ENCODE peak calls at places on chromosomes 16 and 17, in seven cellular contexts. Q is IMR-90, W is Peyer's patch, Z is left lung, J is psoas muscle, A is cardiac muscle cell, V is K562. F is an unnamed sample. For H3K4me1, the result is how much of the 10 kb centered on the place peaks cover.

GRCh38 chr17:64045176-64045575 is 24.7 kb upstream of the ICAM2 start:
- DNase-seq in Q (no peak), W (no peak), Z (no peak), J (no peak), A (no peak), V (no peak), F (no peak)

GRCh38 chr17:77475012-77475976 is 334.5 kb downstream of the SEC14L1 start:
- DNase-seq in Q (peak), W (peak), Z (peak), J (no peak), A (no peak), V (no peak), F (no peak)

GRCh38 chr17:27457731-27458523 is 1.7 kb downstream of the KSR1 start:
- DNase-seq in Q (peak), W (peak), Z (no peak), J (no peak), A (peak), V (peak), F (no peak)

GRCh38 chr17:70597774-70598173 is 428.4 kb downstream of the KCNJ2 start:
- DNase-seq in Q (no peak), W (no peak), Z (no peak), J (no peak), A (no peak), V (no peak), F (peak)

GRCh38 chr17:46822388-46822921 is 4.0 kb upstream of the WNT3 start:
- DNase-seq in Q (no peak), W (no peak), Z (peak), J (peak), A (no peak), V (peak), F (no peak)

GRCh38 chr17:15912416-15912955 is 32.4 kb upstream of the ADORA2B start:
- DNase-seq in Q (no peak), W (no peak), Z (no peak), J (no peak), A (no peak), V (no peak), F (no peak)

GRCh38 chr17:32102697-32103096 is 39.6 kb upstream of the RHOT1 start:
- DNase-seq in Q (peak), W (no peak), Z (no peak), J (no peak), A (no peak), V (no peak), F (no peak)

GRCh38 chr16:30407794-30408534 is 558 bp downstream of the ZNF771 start:
- DNase-seq in Q (no peak), W (no peak), Z (no peak), J (no peak), A (no peak), V (no peak), F (no peak)

GRCh38 chr17:45314761-45315549 is 1.9 kb downstream of the MAP3K14 start:
- DNase-seq in Q (peak), W (peak), Z (no peak), J (no peak), A (no peak), V (no peak), F (no peak)

GRCh38 chr16:65657556-65657955 is 535.7 kb upstream of the CDH11 start:
- DNase-seq in Q (no peak), W (no peak), Z (no peak), J (no peak), A (no peak), V (no peak), F (peak)

GRCh38 chr16:86477642-86478041 is 32.7 kb upstream of the FOXF1 start:
- DNase-seq in Q (peak), W (no peak), Z (no peak), J (no peak), A (no peak), V (no peak), F (no peak)

GRCh38 chr16:9395958-9396359 is 304.5 kb downstream of the HAPSTR1 start:
- DNase-seq in Q (no peak), W (no peak), Z (no peak), J (no peak), A (no peak), V (no peak), F (no peak)

GRCh38 chr17:16463341-16464000 is 28.5 kb downstream of the LRRC75A start:
- DNase-seq in Q (peak), W (no peak), Z (no peak), J (no peak), A (peak), V (no peak), F (no peak)

GRCh38 chr16:75064403-75065148 is 52.0 kb downstream of the LDHD start:
- DNase-seq in Q (peak), W (no peak), Z (no peak), J (no peak), A (no peak), V (no peak), F (no peak)

GRCh38 chr16:66266436-66267286 is 99.8 kb upstream of the CDH5 start:
- DNase-seq in Q (peak), W (peak), Z (peak), J (peak), A (no peak), V (no peak), F (no peak)

GRCh38 chr17:17729620-17730249 is 48.5 kb downstream of the RAI1 start:
- DNase-seq in Q (no peak), W (peak), Z (no peak), J (no peak), A (peak), V (peak), F (no peak)

GRCh38 chr17:146983-147761 is 9.8 kb downstream of the SCGB1C2 start:
- DNase-seq in Q (no peak), W (peak), Z (peak), J (peak), A (no peak), V (no peak), F (no peak)

GRCh38 chr16:2473999-2474876 is 689 bp upstream of the TBC1D24 start:
- DNase-seq in Q (peak), W (peak), Z (peak), J (peak), A (peak), V (peak), F (no peak)

GRCh38 chr16:7378024-7378695 is 45.5 kb downstream of the RBFOX1 start:
- DNase-seq in Q (no peak), W (no peak), Z (no peak), J (no peak), A (no peak), V (no peak), F (no peak)

GRCh38 chr16:72637306-72637705 is 410.6 kb downstream of the ZFHX3 start:
- DNase-seq in Q (peak), W (no peak), Z (no peak), J (no peak), A (no peak), V (no peak), F (peak)

GRCh38 chr16:52799149-52799548 is 252.2 kb upstream of the TOX3 start:
- DNase-seq in Q (no peak), W (no peak), Z (no peak), J (no peak), A (no peak), V (no peak), F (no peak)

GRCh38 chr17:50029185-50029584 is 26.7 kb upstream of the ITGA3 start:
- DNase-seq in Q (no peak), W (no peak), Z (no peak), J (no peak), A (no peak), V (peak), F (no peak)

GRCh38 chr17:40551091-40551873 is 14.0 kb downstream of the CCR7 start:
- DNase-seq in Q (peak), W (peak), Z (no peak), J (peak), A (no peak), V (no peak), F (no peak)

GRCh38 chr17:5870231-5870953 is 199.8 kb upstream of the WSCD1 start:
- DNase-seq in Q (no peak), W (no peak), Z (no peak), J (no peak), A (no peak), V (no peak), F (no peak)

GRCh38 chr17:16507918-16508533 is 16.0 kb upstream of the LRRC75A start:
- DNase-seq in Q (peak), W (no peak), Z (no peak), J (no peak), A (no peak), V (no peak), F (no peak)

GRCh38 chr17:36527851-36528250 is 6.8 kb downstream of the MYO19 start:
- DNase-seq in Q (no peak), W (no peak), Z (no peak), J (no peak), A (no peak), V (no peak), F (no peak)

GRCh38 chr16:80804061-80804450 is 342 bp downstream of the CDYL2 start:
- DNase-seq in Q (peak), W (peak), Z (peak), J (peak), A (peak), V (peak), F (peak)

GRCh38 chr16:85034591-85035433 is 7.2 kb downstream of the KIAA0513 start:
- DNase-seq in Q (no peak), W (no peak), Z (no peak), J (peak), A (no peak), V (no peak), F (no peak)

GRCh38 chr17:15109608-15110007 is 155.5 kb downstream of the PMP22 start:
- DNase-seq in Q (no peak), W (no peak), Z (no peak), J (no peak), A (no peak), V (no peak), F (no peak)

GRCh38 chr16:75308011-75308410 is 56.6 kb upstream of the BCAR1 start:
- DNase-seq in Q (no peak), W (no peak), Z (no peak), J (no peak), A (no peak), V (no peak), F (no peak)

GRCh38 chr17:7561589-7562207 is at the start of gene SENP3:
- DNase-seq in Q (peak), W (peak), Z (peak), J (peak), A (peak), V (peak), F (peak)

GRCh38 chr17:49106366-49107210 is 26.0 kb upstream of the B4GALNT2 start:
- DNase-seq in Q (peak), W (no peak), Z (no peak), J (no peak), A (no peak), V (peak), F (no peak)

GRCh38 chr17:4877089-4877488 is 22.2 kb upstream of the C17orf107 start:
- DNase-seq in Q (no peak), W (no peak), Z (peak), J (peak), A (no peak), V (no peak), F (no peak)

GRCh38 chr16:68078726-68079615 is 6.2 kb upstream of the NFATC3 start:
- DNase-seq in Q (no peak), W (peak), Z (no peak), J (no peak), A (no peak), V (no peak), F (no peak)

GRCh38 chr16:88479795-88480760 is 27.0 kb downstream of the ZFPM1 start:
- DNase-seq in Q (no peak), W (peak), Z (no peak), J (no peak), A (no peak), V (no peak), F (no peak)

GRCh38 chr16:85202631-85203461 is 90.6 kb upstream of the CIBAR2 start:
- DNase-seq in Q (peak), W (peak), Z (peak), J (peak), A (peak), V (no peak), F (no peak)

GRCh38 chr17:64259922-64260321 is 3.1 kb downstream of the TEX2 start:
- DNase-seq in Q (peak), W (no peak), Z (no peak), J (no peak), A (no peak), V (no peak), F (no peak)

GRCh38 chr16:78415669-78416068 is 316.2 kb downstream of the WWOX start:
- DNase-seq in Q (no peak), W (no peak), Z (no peak), J (no peak), A (no peak), V (no peak), F (no peak)

GRCh38 chr17:74287203-74287602 is 13.2 kb downstream of the DNAI2 start:
- DNase-seq in Q (no peak), W (no peak), Z (peak), J (no peak), A (no peak), V (no peak), F (no peak)
- H3K4me1 ChIP-seq in Q (under half), W (under half), Z (under half), J (under half), A (under half), V (under half), F (under half)

DNA sequence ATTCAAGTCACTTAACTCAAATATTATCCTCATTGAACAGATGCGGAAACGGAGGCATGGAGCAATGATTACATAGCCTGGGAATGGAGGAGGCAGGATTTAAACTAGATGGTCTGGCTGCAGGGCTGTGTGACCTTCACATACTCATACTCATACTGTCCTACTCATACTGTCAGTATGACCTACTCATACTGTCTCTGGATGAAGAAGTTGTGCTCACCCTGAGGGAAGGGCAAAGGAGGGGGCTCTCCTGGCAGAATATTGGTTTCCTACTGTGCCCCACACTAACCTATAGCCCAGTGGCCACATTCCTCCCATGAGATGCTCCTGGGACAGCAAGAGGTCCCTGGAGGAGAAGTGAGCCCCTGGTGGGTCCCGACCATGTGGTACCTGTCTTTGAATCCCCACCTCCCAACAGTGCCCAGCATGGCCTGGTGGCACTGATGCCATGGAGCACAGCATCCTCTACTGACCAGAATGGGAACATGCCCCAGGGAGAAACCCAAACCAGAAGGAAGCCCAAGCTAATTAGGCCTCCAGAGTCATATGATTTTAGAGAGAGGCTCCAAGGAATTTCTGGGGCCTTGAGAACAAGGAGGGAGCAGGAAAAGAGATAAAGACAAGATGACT is 197.3 kb upstream of the SDK2 start:
- DNase-seq in Q (no peak), W (no peak), Z (no peak), J (peak), A (peak), V (no peak), F (no peak)
- TF ChIP-seq CTCF in Q (no peak), W (no peak), Z (no peak), J (peak), A (peak), V (peak), F (peak)

GRCh38 chr17:28547096-28547622 is 5.3 kb downstream of the UNC119 start:
- DNase-seq in Q (no peak), W (no peak), Z (no peak), J (no peak), A (no peak), V (no peak), F (no peak)

GRCh38 chr17:28549274-28550132 is 2.9 kb downstream of the UNC119 start:
- DNase-seq in Q (no peak), W (peak), Z (no peak), J (no peak), A (no peak), V (no peak), F (no peak)

GRCh38 chr17:28547623-28548416 is 4.6 kb downstream of the UNC119 start:
- DNase-seq in Q (peak), W (peak), Z (peak), J (peak), A (peak), V (peak), F (no peak)

GRCh38 chr17:28550858-28551257 is 1.6 kb downstream of the UNC119 start:
- DNase-seq in Q (no peak), W (no peak), Z (no peak), J (no peak), A (no peak), V (no peak), F (no peak)

GRCh38 chr17:28548417-28549130 is 3.9 kb downstream of the UNC119 start:
- DNase-seq in Q (no peak), W (no peak), Z (no peak), J (no peak), A (no peak), V (no peak), F (no peak)
- H3K4me1 ChIP-seq in Q (under half), W (under half), Z (half or more), J (under half), A (under half), V (under half), F (under half)

DNA sequence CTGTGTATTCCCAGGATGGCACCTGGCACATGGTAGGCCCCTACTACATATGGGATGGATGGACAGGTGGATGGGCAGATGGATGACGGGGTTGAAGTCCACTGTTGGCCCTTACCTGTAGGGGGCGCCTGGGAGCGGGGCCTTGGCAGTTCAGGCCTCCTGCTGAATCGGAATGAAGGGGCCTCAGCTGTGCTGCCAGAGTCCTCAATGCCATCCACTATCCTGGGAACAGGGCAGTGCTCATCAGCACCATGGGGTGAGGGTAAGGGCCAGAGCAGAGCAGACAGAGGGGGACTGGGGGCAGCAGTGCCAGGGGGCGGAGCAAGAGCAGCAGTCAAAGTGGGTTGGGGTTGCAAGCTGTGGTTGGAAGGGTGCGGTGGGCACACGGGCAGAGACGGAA is 8.3 kb upstream of the RAB5C start:
- DNase-seq in Q (no peak), W (no peak), Z (no peak), J (no peak), A (no peak), V (peak), F (no peak)
- TF ChIP-seq CTCF in Q (peak), W (no peak), Z (peak), J (peak), A (peak), V (peak), F (peak)

GRCh38 chr16:27549857-27550581 is at the start of the genes GTF3C1 and KATNIP:
- DNase-seq in Q (peak), W (peak), Z (peak), J (peak), A (peak), V (peak), F (peak)
- H3K4me1 ChIP-seq in Q (under half), W (under half), Z (under half), J (under half), A (under half), V (under half), F (under half)

GRCh38 chr16:918741-919657 is 51.8 kb downstream of the LMF1 start:
- DNase-seq in Q (no peak), W (no peak), Z (peak), J (peak), A (no peak), V (no peak), F (no peak)
- TF ChIP-seq CTCF in Q (no peak), W (no peak), Z (no peak), J (no peak), A (no peak), V (no peak), F (no peak)

DNA sequence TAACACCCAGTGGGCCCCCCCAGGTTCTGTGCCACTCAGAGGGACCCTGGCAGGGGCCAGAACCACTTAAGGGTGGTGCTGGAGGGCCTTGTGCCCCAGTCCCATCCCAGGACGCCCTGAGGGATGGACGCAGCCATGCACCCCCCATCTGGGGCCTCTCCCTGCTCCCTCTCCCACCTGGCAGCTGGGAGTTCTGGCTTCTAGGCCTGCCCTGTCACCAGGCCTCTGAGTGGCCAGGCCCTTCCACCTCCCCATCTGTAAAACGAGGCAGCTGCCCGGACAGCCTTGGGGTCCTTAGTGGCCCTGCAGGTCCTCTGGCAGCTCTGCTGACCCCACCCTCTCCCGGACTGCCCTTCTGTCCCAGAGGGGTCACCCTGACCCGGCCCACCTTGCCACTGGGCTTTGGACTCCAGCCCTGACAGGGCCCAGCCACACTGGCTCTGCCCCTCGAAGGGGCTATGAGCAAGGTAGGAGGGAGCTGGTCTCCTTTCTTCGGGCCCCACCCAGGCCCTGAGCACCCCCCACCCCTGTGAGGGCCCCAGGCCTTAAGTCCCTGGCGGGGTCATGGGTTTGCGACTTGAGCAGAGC is 12.3 kb downstream of the PAM16 start:
- DNase-seq in Q (no peak), W (no peak), Z (no peak), J (peak), A (no peak), V (no peak), F (no peak)
- H3K4me1 ChIP-seq in Q (under half), W (under half), Z (under half), J (under half), A (under half), V (half or more), F (under half)

F was measured in foreskin keratinocyte.